ENCODE peak calls at places on chromosomes 3 and 15, in seven cellular contexts. One of them, this sample, is unnamed.

GRCh38 chr3:102079809-102080197 is 230.5 kb downstream of the NFKBIZ start:
- DNase-seq in HepG2: no peak
- DNase-seq in heart left ventricle: no peak
- DNase-seq in transverse colon: no peak
- DNase-seq in A673: no peak
- DNase-seq in GM23338: no peak
- DNase-seq in left ventricle myocardium inferior: no peak
- DNase-seq in this sample: no peak

GRCh38 chr15:40306371-40306770 is 1.4 kb downstream of the PLCB2 start:
- DNase-seq in HepG2: no peak
- DNase-seq in heart left ventricle: no peak
- DNase-seq in transverse colon: no peak
- DNase-seq in A673: no peak
- DNase-seq in GM23338: no peak
- DNase-seq in left ventricle myocardium inferior: no peak
- DNase-seq in this sample: no peak

GRCh38 chr3:52246728-52247454 is 1.3 kb downstream of the PPM1M start:
- DNase-seq in HepG2: no peak
- DNase-seq in heart left ventricle: peak; percentile 62
- DNase-seq in transverse colon: no peak
- DNase-seq in A673: no peak
- DNase-seq in GM23338: no peak
- DNase-seq in left ventricle myocardium inferior: peak; percentile 25
- DNase-seq in this sample: no peak

GRCh38 chr3:194134231-194134756 is 1.7 kb upstream of the HES1 start:
- DNase-seq in HepG2: no peak
- DNase-seq in heart left ventricle: peak; percentile 88
- DNase-seq in transverse colon: peak; percentile 51
- DNase-seq in A673: peak; percentile 80
- DNase-seq in GM23338: no peak
- DNase-seq in left ventricle myocardium inferior: peak; percentile 77
- DNase-seq in this sample: peak; percentile 69

GRCh38 chr3:152352559-152352958 is 83.8 kb downstream of the MBNL1 start:
- DNase-seq in HepG2: no peak
- DNase-seq in heart left ventricle: no peak
- DNase-seq in transverse colon: no peak
- DNase-seq in A673: no peak
- DNase-seq in GM23338: peak; percentile 24
- DNase-seq in left ventricle myocardium inferior: no peak
- DNase-seq in this sample: no peak

GRCh38 chr3:102112706-102113230 is 263.5 kb downstream of the NFKBIZ start:
- DNase-seq in HepG2: no peak
- DNase-seq in heart left ventricle: no peak
- DNase-seq in transverse colon: no peak
- DNase-seq in A673: no peak
- DNase-seq in GM23338: no peak
- DNase-seq in left ventricle myocardium inferior: no peak
- DNase-seq in this sample: no peak

GRCh38 chr3:196140224-196140623 is 58.3 kb upstream of the TFRC start:
- DNase-seq in HepG2: no peak
- DNase-seq in heart left ventricle: no peak
- DNase-seq in transverse colon: no peak
- DNase-seq in A673: peak; percentile 39
- DNase-seq in GM23338: no peak
- DNase-seq in left ventricle myocardium inferior: no peak
- DNase-seq in this sample: no peak

GRCh38 chr15:67241132-67241855 is 13.2 kb downstream of the AAGAB start:
- DNase-seq in HepG2: no peak
- DNase-seq in heart left ventricle: no peak
- DNase-seq in transverse colon: no peak
- DNase-seq in A673: no peak
- DNase-seq in GM23338: peak; percentile 8
- DNase-seq in left ventricle myocardium inferior: no peak
- DNase-seq in this sample: no peak

GRCh38 chr3:118932822-118933558 is 101.7 kb downstream of the IGSF11 start:
- DNase-seq in HepG2: no peak
- DNase-seq in heart left ventricle: no peak
- DNase-seq in transverse colon: no peak
- DNase-seq in A673: no peak
- DNase-seq in GM23338: no peak
- DNase-seq in left ventricle myocardium inferior: peak; percentile 34
- DNase-seq in this sample: no peak

GRCh38 chr3:51389423-51390183 is 1.5 kb upstream of the RBM15B start:
- DNase-seq in HepG2: peak; percentile 42
- DNase-seq in heart left ventricle: peak; percentile 75
- DNase-seq in transverse colon: peak; percentile 62
- DNase-seq in A673: peak; percentile 58
- DNase-seq in GM23338: peak; percentile 85
- DNase-seq in left ventricle myocardium inferior: peak; percentile 50
- DNase-seq in this sample: peak; percentile 59

GRCh38 chr15:82043726-82044372 is 2.0 kb downstream of the MEX3B start:
- DNase-seq in HepG2: no peak
- DNase-seq in heart left ventricle: peak; percentile 65
- DNase-seq in transverse colon: peak; percentile 10
- DNase-seq in A673: no peak
- DNase-seq in GM23338: peak; percentile 62
- DNase-seq in left ventricle myocardium inferior: no peak
- DNase-seq in this sample: no peak

GRCh38 chr15:92391640-92392039 is 2.0 kb upstream of the ST8SIA2 start:
- DNase-seq in HepG2: peak; percentile 6
- DNase-seq in heart left ventricle: no peak
- DNase-seq in transverse colon: no peak
- DNase-seq in A673: peak; percentile 47
- DNase-seq in GM23338: peak; percentile 76
- DNase-seq in left ventricle myocardium inferior: no peak
- DNase-seq in this sample: no peak

GRCh38 chr3:161310649-161311423 is 60.5 kb downstream of the SPTSSB start:
- DNase-seq in HepG2: no peak
- DNase-seq in heart left ventricle: no peak
- DNase-seq in transverse colon: peak; percentile 17
- DNase-seq in A673: no peak
- DNase-seq in GM23338: no peak
- DNase-seq in left ventricle myocardium inferior: no peak
- DNase-seq in this sample: no peak

GRCh38 chr3:190618349-190619030 is 104.6 kb downstream of the IL1RAP start:
- DNase-seq in HepG2: peak; percentile 4
- DNase-seq in heart left ventricle: no peak
- DNase-seq in transverse colon: no peak
- DNase-seq in A673: no peak
- DNase-seq in GM23338: no peak
- DNase-seq in left ventricle myocardium inferior: no peak
- DNase-seq in this sample: no peak

DNA sequence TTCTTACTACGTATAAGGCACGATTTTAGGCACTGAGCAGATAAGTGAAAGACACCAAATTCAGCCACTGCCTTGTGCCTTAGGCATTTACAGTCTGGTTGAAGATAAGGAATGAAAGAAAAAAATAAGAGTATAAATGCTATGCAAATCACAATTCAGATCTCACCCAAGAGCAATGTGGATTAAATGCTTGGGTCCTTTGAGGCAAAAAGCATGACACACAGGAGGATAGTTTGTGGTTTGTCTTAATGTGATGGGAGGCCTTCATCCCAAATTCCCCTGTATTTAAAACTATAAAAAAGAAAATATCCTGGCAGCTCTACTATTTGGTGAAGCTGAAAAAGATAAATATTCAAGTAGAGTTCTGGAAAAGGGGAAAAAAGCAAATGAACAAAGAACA is 79.8 kb downstream of the TGFBR2 start:
- DNase-seq in HepG2: no peak
- DNase-seq in heart left ventricle: no peak
- DNase-seq in transverse colon: no peak
- DNase-seq in A673: no peak
- DNase-seq in GM23338: no peak
- DNase-seq in left ventricle myocardium inferior: no peak
- DNase-seq in this sample: no peak
- H3K4me1 ChIP-seq in HepG2: peaks cover 64% of the 10 kb centered on the region
- H3K4me1 ChIP-seq in heart left ventricle: peaks cover 73% of the 10 kb centered on the region
- H3K4me1 ChIP-seq in transverse colon: peaks cover 68% of the 10 kb centered on the region
- H3K4me1 ChIP-seq in A673: peaks cover 98% of the 10 kb centered on the region
- H3K4me1 ChIP-seq in GM23338: peaks cover 6% of the 10 kb centered on the region
- H3K4me1 ChIP-seq in left ventricle myocardium inferior: peaks cover 100% of the 10 kb centered on the region
- H3K4me1 ChIP-seq in this sample: no peaks in the 10 kb centered on the region

DNA sequence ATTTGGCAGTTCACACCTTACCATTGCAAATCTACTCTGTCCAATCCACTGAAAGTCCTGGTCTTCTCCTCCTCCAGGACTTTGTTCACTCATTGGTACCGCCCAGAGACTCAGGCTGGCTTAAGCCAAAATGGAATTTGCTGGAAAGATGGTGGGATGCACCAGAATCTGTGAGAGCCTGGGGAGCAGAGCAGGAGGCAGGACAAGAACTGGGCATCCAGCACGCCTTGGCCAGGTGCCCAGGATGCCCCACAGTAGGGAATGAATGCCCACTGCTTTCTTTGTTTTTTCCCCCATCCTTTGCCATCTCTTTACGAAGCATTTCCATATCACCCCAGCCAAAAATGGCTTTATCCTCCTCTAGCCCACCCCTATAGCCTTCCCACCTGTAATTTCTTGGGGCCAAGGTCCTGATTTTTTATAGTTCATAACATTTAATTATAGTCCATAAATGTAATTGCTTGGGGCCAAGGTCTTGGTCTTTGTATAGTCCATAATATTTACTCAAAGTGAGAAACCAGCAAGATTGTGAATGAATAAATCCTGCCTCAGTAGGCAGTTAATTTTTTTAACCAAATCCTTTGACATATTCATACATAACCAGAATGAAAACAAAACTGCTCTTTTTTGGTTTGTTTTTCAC is 23.3 kb upstream of the IREB2 start:
- DNase-seq in HepG2: no peak
- DNase-seq in heart left ventricle: no peak
- DNase-seq in transverse colon: no peak
- DNase-seq in A673: no peak
- DNase-seq in GM23338: no peak
- DNase-seq in left ventricle myocardium inferior: no peak
- DNase-seq in this sample: no peak
- H3K27ac ChIP-seq in HepG2: no peak overlapping the region
- H3K27ac ChIP-seq in heart left ventricle: no peak overlapping the region
- H3K27ac ChIP-seq in transverse colon: peak overlapping the region; percentile 68
- H3K27ac ChIP-seq in A673: no peak overlapping the region
- H3K27ac ChIP-seq in GM23338: no peak overlapping the region
- H3K27ac ChIP-seq in left ventricle myocardium inferior: no peak overlapping the region
- H3K27ac ChIP-seq in this sample: no peak overlapping the region

GRCh38 chr3:14126017-14126902 is 1.4 kb downstream of the TMEM43 start:
- DNase-seq in HepG2: no peak
- DNase-seq in heart left ventricle: no peak
- DNase-seq in transverse colon: no peak
- DNase-seq in A673: no peak
- DNase-seq in GM23338: no peak
- DNase-seq in left ventricle myocardium inferior: peak; percentile 65
- DNase-seq in this sample: peak; percentile 42
- H3K36me3 ChIP-seq in HepG2: peaks cover 39% of the 10 kb centered on the region
- H3K36me3 ChIP-seq in heart left ventricle: peaks cover 40% of the 10 kb centered on the region
- H3K36me3 ChIP-seq in transverse colon: no peaks in the 10 kb centered on the region
- H3K36me3 ChIP-seq in A673: peaks cover 40% of the 10 kb centered on the region
- H3K36me3 ChIP-seq in GM23338: peaks cover 4% of the 10 kb centered on the region
- H3K36me3 ChIP-seq in left ventricle myocardium inferior: peaks cover 45% of the 10 kb centered on the region
- H3K36me3 ChIP-seq in this sample: peaks cover 36% of the 10 kb centered on the region

GRCh38 chr15:70857547-70858265 is 3.7 kb upstream of the LARP6 start:
- DNase-seq in HepG2: no peak
- DNase-seq in heart left ventricle: no peak
- DNase-seq in transverse colon: no peak
- DNase-seq in A673: no peak
- DNase-seq in GM23338: no peak
- DNase-seq in left ventricle myocardium inferior: no peak
- DNase-seq in this sample: no peak
- H3K4me1 ChIP-seq in HepG2: peaks cover 27% of the 10 kb centered on the region
- H3K4me1 ChIP-seq in heart left ventricle: no peaks in the 10 kb centered on the region
- H3K4me1 ChIP-seq in transverse colon: no peaks in the 10 kb centered on the region
- H3K4me1 ChIP-seq in A673: peaks cover 20% of the 10 kb centered on the region
- H3K4me1 ChIP-seq in GM23338: peaks cover 3% of the 10 kb centered on the region
- H3K4me1 ChIP-seq in left ventricle myocardium inferior: peaks cover 56% of the 10 kb centered on the region
- H3K4me1 ChIP-seq in this sample: peaks cover 44% of the 10 kb centered on the region

GRCh38 chr3:27216295-27216694 is 152.9 kb downstream of the NEK10 start:
- DNase-seq in HepG2: no peak
- DNase-seq in heart left ventricle: no peak
- DNase-seq in transverse colon: no peak
- DNase-seq in A673: no peak
- DNase-seq in GM23338: no peak
- DNase-seq in left ventricle myocardium inferior: no peak
- DNase-seq in this sample: no peak

GRCh38 chr3:27213450-27213849 is 155.7 kb downstream of the NEK10 start:
- DNase-seq in HepG2: no peak
- DNase-seq in heart left ventricle: no peak
- DNase-seq in transverse colon: no peak
- DNase-seq in A673: no peak
- DNase-seq in GM23338: peak; percentile 85
- DNase-seq in left ventricle myocardium inferior: no peak
- DNase-seq in this sample: no peak

GRCh38 chr3:27219127-27219860 is 149.9 kb downstream of the NEK10 start:
- DNase-seq in HepG2: no peak
- DNase-seq in heart left ventricle: no peak
- DNase-seq in transverse colon: peak; percentile 31
- DNase-seq in A673: no peak
- DNase-seq in GM23338: no peak
- DNase-seq in left ventricle myocardium inferior: no peak
- DNase-seq in this sample: no peak

GRCh38 chr3:27220166-27220565 is 149.0 kb downstream of the NEK10 start:
- DNase-seq in HepG2: no peak
- DNase-seq in heart left ventricle: no peak
- DNase-seq in transverse colon: no peak
- DNase-seq in A673: no peak
- DNase-seq in GM23338: peak; percentile 8
- DNase-seq in left ventricle myocardium inferior: no peak
- DNase-seq in this sample: no peak

DNA sequence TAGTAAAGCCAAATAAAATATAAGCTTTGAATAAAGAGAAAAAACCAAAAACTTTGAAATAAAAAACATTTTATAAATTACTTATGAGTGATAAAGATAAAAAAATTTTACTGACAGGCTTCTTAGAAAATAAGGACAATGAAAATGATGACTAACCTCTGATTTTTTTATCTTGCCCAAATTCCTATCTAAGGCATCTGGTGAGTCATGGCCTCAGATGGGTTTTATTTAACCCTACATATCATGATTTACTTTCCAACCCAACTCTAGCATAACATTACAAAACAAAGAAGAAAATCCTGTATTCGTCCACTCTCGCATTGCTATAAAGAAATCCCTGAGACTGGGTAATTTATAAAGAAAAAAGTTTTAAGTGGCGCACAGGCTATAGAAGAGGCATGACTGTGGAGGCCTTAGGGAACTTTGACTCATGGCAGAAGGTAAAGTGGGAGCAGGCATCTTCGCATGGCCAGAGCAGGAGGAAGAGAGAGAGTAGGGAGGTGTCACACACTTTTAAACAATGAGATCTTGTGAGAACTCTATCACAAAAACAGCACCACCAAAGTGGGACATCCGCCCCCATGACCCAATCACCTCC is 152.1 kb downstream of the NEK10 start:
- DNase-seq in HepG2: no peak
- DNase-seq in heart left ventricle: no peak
- DNase-seq in transverse colon: no peak
- DNase-seq in A673: no peak
- DNase-seq in GM23338: no peak
- DNase-seq in left ventricle myocardium inferior: no peak
- DNase-seq in this sample: no peak
- H3K27ac ChIP-seq in HepG2: no peak overlapping the region
- H3K27ac ChIP-seq in heart left ventricle: no peak overlapping the region
- H3K27ac ChIP-seq in transverse colon: no peak overlapping the region
- H3K27ac ChIP-seq in A673: no peak overlapping the region
- H3K27ac ChIP-seq in GM23338: no peak overlapping the region
- H3K27ac ChIP-seq in left ventricle myocardium inferior: no peak overlapping the region
- H3K27ac ChIP-seq in this sample: no peak overlapping the region

This sample was measured in right atrium auricular region.